ENCODE peak calls at places on chromosomes 6 and 20, in five cellular contexts. D is iPS DF 6.9, E is cardiac muscle cell, K is small intestine, Z is GM23338. B is an unnamed sample. For H3K36me3 and H3K4me1, the result is how much of the 10 kb centered on the place peaks cover.

GRCh38 chr6:107704377-107705013 is 119.6 kb downstream of the SCML4 start:
- DNase-seq in D (no peak), E (peak), K (no peak), Z (peak), B (no peak)

GRCh38 chr20:53227523-53227922 is 255.4 kb downstream of the TSHZ2 start:
- DNase-seq in D (no peak), E (peak), K (no peak), Z (no peak), B (no peak)

GRCh38 chr6:33633462-33634158 is 12.5 kb downstream of the ITPR3 start:
- DNase-seq in D (no peak), E (peak), K (peak), Z (peak), B (peak)

GRCh38 chr6:148128014-148128730 is 214.5 kb upstream of the SASH1 start:
- DNase-seq in D (no peak), E (no peak), K (no peak), Z (no peak), B (no peak)

GRCh38 chr6:73062837-73063236 is 162.5 kb downstream of the KHDC1L start:
- DNase-seq in D (no peak), E (peak), K (no peak), Z (no peak), B (no peak)

GRCh38 chr20:8127553-8128255 is 4.4 kb upstream of the PLCB1 start:
- DNase-seq in D (no peak), E (no peak), K (no peak), Z (no peak), B (no peak)

GRCh38 chr6:100470721-100471120 is 6.0 kb upstream of the SIM1 start:
- DNase-seq in D (no peak), E (no peak), K (no peak), Z (no peak), B (no peak)

GRCh38 chr6:56995347-56995746 is 40.4 kb downstream of the BEND6 start:
- DNase-seq in D (peak), E (no peak), K (peak), Z (peak), B (no peak)

GRCh38 chr20:57661201-57662027 is 41.2 kb upstream of the ZBP1 start:
- DNase-seq in D (no peak), E (no peak), K (no peak), Z (no peak), B (peak)

GRCh38 chr6:17289491-17290106 is 8.4 kb downstream of the RBM24 start:
- DNase-seq in D (no peak), E (peak), K (peak), Z (no peak), B (no peak)

GRCh38 chr6:504446-504980 is 113.0 kb downstream of the IRF4 start:
- DNase-seq in D (no peak), E (no peak), K (no peak), Z (no peak), B (no peak)

GRCh38 chr6:35449287-35449881 is 2.8 kb upstream of the FANCE start:
- DNase-seq in D (no peak), E (peak), K (peak), Z (peak), B (no peak)

GRCh38 chr20:13119583-13119982 is 101.5 kb upstream of the ISM1 start:
- DNase-seq in D (peak), E (peak), K (peak), Z (peak), B (no peak)

GRCh38 chr6:42141603-42142117 is 760 bp downstream of the C6orf132 start:
- DNase-seq in D (no peak), E (no peak), K (peak), Z (no peak), B (no peak)

GRCh38 chr6:158264180-158264579 is 48.1 kb upstream of the TULP4 start:
- DNase-seq in D (no peak), E (no peak), K (no peak), Z (no peak), B (no peak)

GRCh38 chr6:169701218-169701952 is 444 bp downstream of the WDR27 start:
- DNase-seq in D (no peak), E (no peak), K (peak), Z (peak), B (no peak)

GRCh38 chr6:169220068-169220964 is 33.3 kb downstream of the THBS2 start:
- DNase-seq in D (no peak), E (no peak), K (no peak), Z (no peak), B (no peak)

GRCh38 chr6:82143041-82143481 is 104.5 kb downstream of the IBTK start:
- DNase-seq in D (no peak), E (no peak), K (no peak), Z (no peak), B (no peak)

GRCh38 chr20:17287503-17287902 is 60.7 kb downstream of the PCSK2 start:
- DNase-seq in D (no peak), E (no peak), K (no peak), Z (peak), B (no peak)

GRCh38 chr6:160156842-160157241 is 35.2 kb downstream of the SLC22A1 start:
- DNase-seq in D (no peak), E (peak), K (no peak), Z (no peak), B (no peak)

GRCh38 chr20:48776306-48776705 is 51.5 kb downstream of the PREX1 start:
- DNase-seq in D (no peak), E (peak), K (no peak), Z (no peak), B (peak)

GRCh38 chr20:53091789-53092188 is 119.6 kb downstream of the TSHZ2 start:
- DNase-seq in D (no peak), E (no peak), K (no peak), Z (no peak), B (no peak)

GRCh38 chr20:57891067-57891466 is 181.3 kb upstream of the PMEPA1 start:
- DNase-seq in D (no peak), E (no peak), K (no peak), Z (no peak), B (peak)

GRCh38 chr20:20897922-20898321 is 185.5 kb upstream of the RALGAPA2 start:
- DNase-seq in D (no peak), E (no peak), K (no peak), Z (peak), B (no peak)

GRCh38 chr6:23414204-23414501 is 711.9 kb upstream of the NRSN1 start:
- DNase-seq in D (no peak), E (peak), K (no peak), Z (peak), B (no peak)

GRCh38 chr20:30610751-30611150 is 646.7 kb upstream of the DEFB115 start:
- DNase-seq in D (no peak), E (no peak), K (no peak), Z (no peak), B (no peak)

GRCh38 chr20:18739785-18740184 is 73.8 kb upstream of the SCP2D1 start:
- DNase-seq in D (no peak), E (peak), K (no peak), Z (peak), B (no peak)

GRCh38 chr6:40276176-40276575 is 311.0 kb downstream of the LRFN2 start:
- DNase-seq in D (no peak), E (no peak), K (peak), Z (no peak), B (no peak)

GRCh38 chr20:62925420-62926228 is 681 bp downstream of the DIDO1 start:
- DNase-seq in D (no peak), E (peak), K (peak), Z (no peak), B (peak)

GRCh38 chr20:60851826-60852704 is 400.0 kb upstream of the CDH4 start:
- DNase-seq in D (peak), E (no peak), K (no peak), Z (peak), B (no peak)

GRCh38 chr6:26361544-26361943 is 3.5 kb upstream of the BTN3A2 start:
- DNase-seq in D (no peak), E (no peak), K (no peak), Z (no peak), B (no peak)

DNA sequence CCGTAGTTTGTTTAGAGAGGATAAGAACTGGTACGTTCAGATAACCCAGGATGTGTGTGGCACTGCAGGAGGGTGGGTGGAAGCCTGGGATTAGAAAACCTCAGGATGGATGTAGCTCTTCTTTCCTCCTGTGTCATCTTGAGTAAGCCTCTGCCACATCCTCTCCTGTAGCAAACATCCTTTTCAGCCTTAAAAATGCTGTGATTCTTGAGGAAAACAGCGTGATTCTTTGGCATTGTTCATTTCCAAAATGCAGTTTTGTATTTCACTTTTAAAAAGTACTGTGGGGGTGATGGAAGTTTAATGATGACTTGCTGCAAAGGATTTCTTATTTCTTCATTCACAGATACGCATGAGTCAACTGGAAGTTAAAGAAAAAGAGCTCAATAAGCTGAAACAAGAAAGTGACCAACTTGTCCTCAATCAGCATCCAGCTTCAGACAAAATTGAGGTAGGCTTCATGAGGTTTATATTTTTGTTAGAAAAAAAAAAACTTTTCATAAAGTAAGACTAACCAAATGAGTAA is 23.9 kb upstream of the SNRNP48 start:
- DNase-seq in D (no peak), E (no peak), K (no peak), Z (no peak), B (no peak)
- H3K36me3 ChIP-seq in D (under half), E (half or more), K (under half), Z (under half), B (half or more)

GRCh38 chr6:24426729-24427446 is 24.2 kb downstream of the MRS2 start:
- DNase-seq in D (no peak), E (no peak), K (no peak), Z (no peak), B (no peak)
- H3K27ac ChIP-seq in D (no peak), E (no peak), K (no peak), Z (peak), B (no peak)

GRCh38 chr6:140845666-140846065 is 1287.1 kb upstream of the GJE1 start:
- DNase-seq in D (no peak), E (no peak), K (no peak), Z (no peak), B (no peak)
- H3K4me1 ChIP-seq in D (under half), E (under half), K (under half), Z (under half), B (under half)

DNA sequence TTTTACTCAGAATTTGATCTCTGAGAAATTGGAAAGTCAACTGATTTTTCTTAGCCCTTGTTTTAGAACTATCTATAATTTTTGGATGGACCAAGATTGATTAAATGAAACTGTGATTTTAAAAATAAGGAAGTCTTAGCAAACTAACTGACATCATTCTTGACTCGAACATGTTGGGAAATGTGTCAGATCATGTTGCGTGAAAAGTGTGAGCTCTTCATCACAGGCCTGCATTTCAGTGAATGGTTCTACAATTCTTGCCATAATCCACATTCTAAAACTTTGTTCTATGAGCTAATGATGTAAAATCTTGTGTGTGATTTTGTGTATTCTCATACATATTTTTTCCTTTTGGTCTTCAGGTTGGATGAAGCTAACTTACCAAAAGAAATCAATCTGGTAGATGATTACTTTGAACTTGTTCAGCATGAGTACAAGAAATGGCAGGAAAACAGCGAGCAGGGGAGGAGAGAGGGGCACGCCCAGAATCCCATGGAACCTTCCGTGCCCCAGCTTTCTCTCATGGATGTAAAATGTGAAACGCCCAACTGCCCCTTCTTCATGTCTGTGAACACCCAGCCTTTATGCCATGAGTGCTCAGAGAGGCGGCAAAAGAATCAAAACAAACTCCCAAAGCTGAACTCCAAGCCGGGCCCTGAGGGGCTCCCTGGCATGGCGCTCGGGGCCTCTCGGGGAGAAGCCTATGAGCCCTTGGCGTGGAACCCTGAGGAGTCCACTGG is 11.2 kb downstream of the TNFAIP3 start:
- DNase-seq in D (no peak), E (no peak), K (no peak), Z (no peak), B (no peak)
- H3K36me3 ChIP-seq in D (under half), E (half or more), K (half or more), Z (under half), B (under half)

GRCh38 chr6:5365430-5366195 is 104.3 kb downstream of the FARS2 start:
- DNase-seq in D (no peak), E (no peak), K (peak), Z (no peak), B (no peak)
- H3K27ac ChIP-seq in D (no peak), E (no peak), K (no peak), Z (no peak), B (no peak)

GRCh38 chr6:43724354-43724753 is 36.8 kb upstream of the MRPS18A start:
- DNase-seq in D (no peak), E (no peak), K (no peak), Z (no peak), B (no peak)
- H3K4me1 ChIP-seq in D (under half), E (under half), K (under half), Z (under half), B (under half)

GRCh38 chr6:13288969-13289391 is 39.4 kb downstream of the TBC1D7 start:
- DNase-seq in D (no peak), E (no peak), K (no peak), Z (no peak), B (no peak)
- H3K36me3 ChIP-seq in D (under half), E (under half), K (under half), Z (under half), B (half or more)

GRCh38 chr6:8063762-8064637 is at the start of gene BLOC1S5:
- DNase-seq in D (peak), E (peak), K (peak), Z (peak), B (peak)

GRCh38 chr6:8061736-8062135 is 2.5 kb downstream of the BLOC1S5 start:
- DNase-seq in D (no peak), E (no peak), K (no peak), Z (no peak), B (no peak)

GRCh38 chr6:8065519-8065911 is 1.3 kb upstream of the BLOC1S5 start:
- DNase-seq in D (no peak), E (no peak), K (no peak), Z (no peak), B (no peak)

GRCh38 chr6:8066108-8066507 is 1.9 kb upstream of the BLOC1S5 start:
- DNase-seq in D (no peak), E (no peak), K (no peak), Z (peak), B (no peak)

DNA sequence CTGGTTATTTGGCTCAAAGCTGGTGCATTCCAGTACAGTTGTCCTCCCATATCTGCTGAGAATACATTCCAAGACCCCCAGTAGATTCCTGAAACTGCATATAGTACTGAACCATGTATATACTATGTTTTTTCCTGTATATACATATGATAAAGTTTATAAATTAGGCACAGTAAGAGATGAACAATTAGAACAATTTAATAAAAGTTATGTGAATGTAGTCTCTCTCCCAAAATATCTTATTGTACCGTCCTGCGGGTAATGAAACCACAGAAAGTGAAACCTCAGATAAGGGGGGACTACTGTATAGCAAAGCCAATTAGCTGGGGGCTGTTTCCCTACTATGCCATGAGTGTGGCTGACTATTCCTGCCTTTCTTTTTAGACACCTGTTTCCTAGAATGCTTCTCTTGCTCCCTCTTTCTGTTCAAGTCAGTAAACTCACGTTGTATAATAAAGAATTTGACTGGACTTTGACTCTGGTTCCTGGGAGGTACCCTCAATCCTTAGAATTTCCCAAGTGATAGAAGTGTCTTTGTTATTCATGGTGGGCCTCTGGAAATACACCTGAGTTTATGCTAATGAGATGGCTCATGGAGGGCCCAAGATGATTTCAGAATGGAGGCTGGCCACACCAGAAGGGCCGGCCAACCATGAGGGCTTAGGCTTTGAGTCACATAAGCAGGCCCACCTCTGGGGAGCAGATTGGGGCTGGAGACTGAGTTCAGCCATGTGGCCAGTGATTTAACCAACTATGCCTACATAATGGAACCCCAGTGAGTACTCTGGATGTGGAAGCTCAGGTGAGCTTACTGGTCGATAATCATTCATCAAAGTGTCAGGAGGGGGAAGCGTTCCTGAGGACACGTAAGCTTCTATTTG is 689 bp upstream of the BLOC1S5 start:
- DNase-seq in D (no peak), E (no peak), K (peak), Z (peak), B (no peak)
- H3K27ac ChIP-seq in D (no peak), E (peak), K (peak), Z (peak), B (peak)

DNA sequence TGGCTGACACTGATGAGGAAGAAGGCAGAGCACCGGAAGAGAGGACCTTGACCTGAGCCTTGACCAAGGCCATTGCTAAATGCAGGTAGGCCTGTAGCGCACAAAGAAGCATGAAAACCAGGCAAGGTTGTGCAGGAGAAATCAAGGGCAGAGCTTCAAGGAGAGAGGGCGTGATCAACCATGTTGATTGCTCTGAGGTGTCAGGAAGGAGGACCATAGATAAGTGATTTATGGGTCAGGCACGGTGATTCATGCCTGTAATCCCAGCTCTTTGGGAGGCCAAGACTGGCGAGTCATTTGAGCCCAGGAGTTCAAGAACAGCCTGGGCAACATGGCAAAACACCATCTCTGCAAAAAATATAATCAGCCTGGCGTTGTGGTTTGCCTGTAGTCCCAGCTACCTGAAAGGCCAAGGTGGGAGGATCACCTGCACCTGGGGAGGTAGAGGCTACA is 12.4 kb downstream of the PLCG1 start:
- DNase-seq in D (no peak), E (peak), K (peak), Z (no peak), B (no peak)
- H3K4me1 ChIP-seq in D (under half), E (under half), K (under half), Z (under half), B (half or more)